ENCODE peak calls at places on chromosomes 12 and 14, in five cellular contexts. One of them, this sample, is unnamed.

GRCh38 chr14:31360919-31361662 is 59.3 kb downstream of the HEATR5A start:
- DNase-seq in endodermal cell: no peak
- DNase-seq in psoas muscle: no peak
- DNase-seq in astrocyte of the spinal cord: peak
- DNase-seq in IMR-90: peak
- DNase-seq in this sample: peak

GRCh38 chr14:65330416-65330815 is 82.1 kb upstream of the FUT8 start:
- DNase-seq in IMR-90: no peak
- DNase-seq in astrocyte of the spinal cord: no peak
- DNase-seq in psoas muscle: no peak
- DNase-seq in endodermal cell: no peak
- DNase-seq in this sample: peak

GRCh38 chr14:55976619-55977018 is 141.6 kb upstream of the PELI2 start:
- DNase-seq in endodermal cell: no peak
- DNase-seq in astrocyte of the spinal cord: no peak
- DNase-seq in IMR-90: no peak
- DNase-seq in psoas muscle: no peak
- DNase-seq in this sample: peak

GRCh38 chr12:13573698-13574321 is 377.3 kb downstream of the EMP1 start:
- DNase-seq in endodermal cell: no peak
- DNase-seq in astrocyte of the spinal cord: peak
- DNase-seq in psoas muscle: no peak
- DNase-seq in IMR-90: peak
- DNase-seq in this sample: peak

GRCh38 chr14:38053684-38054083 is 154.0 kb upstream of the SSTR1 start:
- DNase-seq in IMR-90: no peak
- DNase-seq in astrocyte of the spinal cord: no peak
- DNase-seq in endodermal cell: no peak
- DNase-seq in psoas muscle: no peak
- DNase-seq in this sample: no peak

GRCh38 chr14:101183376-101184103 is 280.0 kb upstream of the RTL1 start:
- DNase-seq in endodermal cell: peak
- DNase-seq in astrocyte of the spinal cord: no peak
- DNase-seq in IMR-90: no peak
- DNase-seq in psoas muscle: no peak
- DNase-seq in this sample: no peak

GRCh38 chr14:77290705-77291104 is 19.7 kb upstream of the NGB start:
- DNase-seq in IMR-90: peak
- DNase-seq in endodermal cell: peak
- DNase-seq in psoas muscle: no peak
- DNase-seq in astrocyte of the spinal cord: no peak
- DNase-seq in this sample: peak

GRCh38 chr14:54282849-54283248 is 114.0 kb upstream of the CDKN3 start:
- DNase-seq in endodermal cell: no peak
- DNase-seq in astrocyte of the spinal cord: no peak
- DNase-seq in IMR-90: no peak
- DNase-seq in psoas muscle: no peak
- DNase-seq in this sample: no peak

GRCh38 chr12:25056486-25057130 is 107.7 kb upstream of the BCAT1 start:
- DNase-seq in astrocyte of the spinal cord: no peak
- DNase-seq in IMR-90: no peak
- DNase-seq in psoas muscle: no peak
- DNase-seq in endodermal cell: no peak
- DNase-seq in this sample: peak

GRCh38 chr12:62191747-62192485 is 68.3 kb upstream of the USP15 start:
- DNase-seq in endodermal cell: peak
- DNase-seq in astrocyte of the spinal cord: no peak
- DNase-seq in IMR-90: no peak
- DNase-seq in psoas muscle: no peak
- DNase-seq in this sample: peak

GRCh38 chr14:44833376-44833775 is 128.4 kb downstream of the KLHL28 start:
- DNase-seq in IMR-90: peak
- DNase-seq in astrocyte of the spinal cord: peak
- DNase-seq in endodermal cell: no peak
- DNase-seq in psoas muscle: no peak
- DNase-seq in this sample: peak

GRCh38 chr12:110245278-110245868 is 35.7 kb upstream of the ATP2A2 start:
- DNase-seq in psoas muscle: no peak
- DNase-seq in endodermal cell: peak
- DNase-seq in IMR-90: no peak
- DNase-seq in astrocyte of the spinal cord: no peak
- DNase-seq in this sample: peak

GRCh38 chr12:54330442-54330841 is 5.5 kb downstream of the COPZ1 start:
- DNase-seq in astrocyte of the spinal cord: no peak
- DNase-seq in psoas muscle: no peak
- DNase-seq in endodermal cell: no peak
- DNase-seq in IMR-90: no peak
- DNase-seq in this sample: no peak

GRCh38 chr12:129789921-129790320 is 113.9 kb downstream of the TMEM132D start:
- DNase-seq in psoas muscle: no peak
- DNase-seq in endodermal cell: peak
- DNase-seq in IMR-90: no peak
- DNase-seq in astrocyte of the spinal cord: no peak
- DNase-seq in this sample: no peak

GRCh38 chr12:18320036-18320617 is 58.8 kb downstream of the PIK3C2G start:
- DNase-seq in psoas muscle: no peak
- DNase-seq in astrocyte of the spinal cord: peak
- DNase-seq in IMR-90: peak
- DNase-seq in endodermal cell: peak
- DNase-seq in this sample: peak

GRCh38 chr12:104503191-104503590 is 46.4 kb downstream of the CHST11 start:
- DNase-seq in astrocyte of the spinal cord: no peak
- DNase-seq in psoas muscle: no peak
- DNase-seq in IMR-90: no peak
- DNase-seq in endodermal cell: no peak
- DNase-seq in this sample: no peak

GRCh38 chr12:109772622-109773321 is 59.1 kb downstream of the FAM222A start:
- DNase-seq in IMR-90: no peak
- DNase-seq in psoas muscle: no peak
- DNase-seq in astrocyte of the spinal cord: no peak
- DNase-seq in endodermal cell: peak
- DNase-seq in this sample: no peak

GRCh38 chr12:69332815-69333358 is 15.3 kb upstream of the LYZ start:
- DNase-seq in psoas muscle: no peak
- DNase-seq in astrocyte of the spinal cord: no peak
- DNase-seq in IMR-90: no peak
- DNase-seq in endodermal cell: peak
- DNase-seq in this sample: no peak

GRCh38 chr12:114669501-114670256 is 14.3 kb downstream of the TBX3 start:
- DNase-seq in IMR-90: peak
- DNase-seq in psoas muscle: peak
- DNase-seq in astrocyte of the spinal cord: peak
- DNase-seq in endodermal cell: peak
- DNase-seq in this sample: no peak

GRCh38 chr14:92615451-92615850 is 101.9 kb downstream of the RIN3 start:
- DNase-seq in psoas muscle: no peak
- DNase-seq in endodermal cell: peak
- DNase-seq in IMR-90: no peak
- DNase-seq in astrocyte of the spinal cord: no peak
- DNase-seq in this sample: no peak

DNA sequence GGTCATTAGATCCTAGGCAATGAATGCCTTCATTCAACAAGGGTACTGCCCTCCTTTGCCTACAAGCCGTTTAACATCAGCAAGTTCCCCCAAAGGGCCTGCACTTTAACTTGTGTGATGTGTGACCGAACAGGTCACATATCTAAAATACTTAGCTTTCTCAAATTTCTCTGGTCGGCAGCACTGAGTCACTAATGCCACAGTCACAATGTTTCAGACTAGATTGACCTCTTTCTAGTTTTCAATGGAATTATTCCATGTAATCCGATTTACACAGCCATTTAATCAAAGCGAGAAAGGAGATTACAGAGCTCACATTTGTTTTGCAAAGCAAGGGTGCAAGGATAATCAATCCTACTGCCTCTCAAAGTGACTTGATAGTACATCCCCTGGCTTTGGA is 2.0 kb downstream of the KITLG start:
- DNase-seq in astrocyte of the spinal cord: peak
- DNase-seq in endodermal cell: peak
- DNase-seq in psoas muscle: no peak
- DNase-seq in IMR-90: no peak
- DNase-seq in this sample: no peak
- TF ChIP-seq CTCF in astrocyte of the spinal cord: no peak
- TF ChIP-seq CTCF in endodermal cell: no peak
- TF ChIP-seq CTCF in psoas muscle: no peak
- TF ChIP-seq CTCF in IMR-90: no peak
- TF ChIP-seq CTCF in this sample: no peak

GRCh38 chr14:103332143-103332919 is 1.7 kb upstream of the EIF5 start:
- DNase-seq in IMR-90: no peak
- DNase-seq in psoas muscle: no peak
- DNase-seq in endodermal cell: no peak
- DNase-seq in astrocyte of the spinal cord: no peak
- DNase-seq in this sample: no peak
- H3K4me3 ChIP-seq in IMR-90: no peak
- H3K4me3 ChIP-seq in psoas muscle: peak
- H3K4me3 ChIP-seq in endodermal cell: peak
- H3K4me3 ChIP-seq in astrocyte of the spinal cord: no peak
- H3K4me3 ChIP-seq in this sample: peak

DNA sequence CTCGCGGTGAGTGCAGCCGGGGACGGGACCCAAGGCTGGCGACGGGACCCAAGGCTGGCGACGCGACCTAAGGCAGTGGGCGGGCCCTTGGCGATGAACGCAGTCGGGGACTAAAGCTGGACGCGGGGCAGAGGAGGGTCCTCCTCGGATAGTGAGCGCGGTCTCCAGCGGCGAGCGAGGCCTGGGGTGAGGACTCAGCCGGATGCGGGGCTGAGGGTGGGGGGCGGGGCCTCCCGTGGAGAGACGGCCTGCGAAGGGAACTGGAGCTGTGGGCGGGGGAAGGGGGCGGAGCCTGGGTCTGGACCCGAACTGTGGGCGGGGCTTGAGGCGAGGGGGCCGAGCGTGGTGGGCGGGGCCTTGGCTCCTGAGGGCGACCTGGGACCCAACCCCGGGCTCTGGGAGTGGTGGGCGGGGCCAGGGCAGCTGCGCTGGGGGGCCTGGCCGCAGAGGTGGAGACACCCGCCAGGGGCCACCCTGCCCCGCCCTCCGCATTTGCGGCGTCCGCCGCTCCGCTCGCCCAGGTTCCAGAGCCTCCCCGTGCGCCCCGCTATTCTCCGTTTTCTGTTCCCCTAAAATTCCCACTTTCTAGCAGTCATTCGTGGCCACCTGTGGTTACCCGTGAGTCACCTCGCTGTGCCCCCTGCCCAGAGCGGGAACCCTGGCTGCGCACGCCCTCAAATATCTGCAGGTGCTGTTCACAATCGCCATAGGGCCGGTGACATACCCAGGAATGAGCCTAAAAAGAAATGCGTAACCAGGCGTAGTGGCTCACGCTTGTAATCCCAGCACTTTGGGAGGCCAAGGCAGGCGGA is 508 bp upstream of the BRF1 start:
- DNase-seq in IMR-90: peak
- DNase-seq in astrocyte of the spinal cord: peak
- DNase-seq in endodermal cell: peak
- DNase-seq in psoas muscle: peak
- DNase-seq in this sample: peak
- TF ChIP-seq CTCF in IMR-90: no peak
- TF ChIP-seq CTCF in astrocyte of the spinal cord: no peak
- TF ChIP-seq CTCF in endodermal cell: no peak
- TF ChIP-seq CTCF in psoas muscle: no peak
- TF ChIP-seq CTCF in this sample: no peak

GRCh38 chr12:47361389-47362031 is 281.8 kb upstream of the AMIGO2 start:
- DNase-seq in IMR-90: no peak
- DNase-seq in psoas muscle: no peak
- DNase-seq in astrocyte of the spinal cord: no peak
- DNase-seq in endodermal cell: peak
- DNase-seq in this sample: peak
- H3K4me3 ChIP-seq in IMR-90: no peak
- H3K4me3 ChIP-seq in psoas muscle: no peak
- H3K4me3 ChIP-seq in astrocyte of the spinal cord: no peak
- H3K4me3 ChIP-seq in endodermal cell: no peak
- H3K4me3 ChIP-seq in this sample: no peak

GRCh38 chr12:132507656-132508055 is 17.7 kb downstream of the FBRSL1 start:
- DNase-seq in endodermal cell: peak
- DNase-seq in psoas muscle: no peak
- DNase-seq in astrocyte of the spinal cord: no peak
- DNase-seq in IMR-90: no peak
- DNase-seq in this sample: no peak
- TF ChIP-seq CTCF in endodermal cell: peak
- TF ChIP-seq CTCF in psoas muscle: no peak
- TF ChIP-seq CTCF in astrocyte of the spinal cord: no peak
- TF ChIP-seq CTCF in IMR-90: no peak
- TF ChIP-seq CTCF in this sample: peak

GRCh38 chr14:36493761-36494160 is 26.3 kb downstream of the NKX2-1 start:
- DNase-seq in IMR-90: no peak
- DNase-seq in endodermal cell: no peak
- DNase-seq in astrocyte of the spinal cord: no peak
- DNase-seq in psoas muscle: no peak
- DNase-seq in this sample: no peak
- H3K4me3 ChIP-seq in IMR-90: no peak
- H3K4me3 ChIP-seq in endodermal cell: no peak
- H3K4me3 ChIP-seq in astrocyte of the spinal cord: no peak
- H3K4me3 ChIP-seq in psoas muscle: no peak
- H3K4me3 ChIP-seq in this sample: no peak

GRCh38 chr14:105089746-105090492 is 24.7 kb upstream of the GPR132 start:
- DNase-seq in astrocyte of the spinal cord: no peak
- DNase-seq in psoas muscle: no peak
- DNase-seq in IMR-90: no peak
- DNase-seq in endodermal cell: no peak
- DNase-seq in this sample: no peak
- TF ChIP-seq CTCF in astrocyte of the spinal cord: no peak
- TF ChIP-seq CTCF in psoas muscle: no peak
- TF ChIP-seq CTCF in IMR-90: no peak
- TF ChIP-seq CTCF in endodermal cell: no peak
- TF ChIP-seq CTCF in this sample: no peak

GRCh38 chr14:58631720-58632119 is 6.0 kb upstream of the DACT1 start:
- DNase-seq in psoas muscle: no peak
- DNase-seq in astrocyte of the spinal cord: no peak
- DNase-seq in IMR-90: no peak
- DNase-seq in endodermal cell: peak
- DNase-seq in this sample: no peak

GRCh38 chr14:58636129-58636528 is 1.6 kb upstream of the DACT1 start:
- DNase-seq in psoas muscle: no peak
- DNase-seq in IMR-90: no peak
- DNase-seq in endodermal cell: no peak
- DNase-seq in astrocyte of the spinal cord: no peak
- DNase-seq in this sample: no peak

GRCh38 chr14:58637040-58637390 is 747 bp upstream of the DACT1 start:
- DNase-seq in IMR-90: peak
- DNase-seq in astrocyte of the spinal cord: peak
- DNase-seq in psoas muscle: peak
- DNase-seq in endodermal cell: no peak
- DNase-seq in this sample: peak

GRCh38 chr14:58635041-58635440 is 2.7 kb upstream of the DACT1 start:
- DNase-seq in IMR-90: no peak
- DNase-seq in psoas muscle: no peak
- DNase-seq in endodermal cell: no peak
- DNase-seq in astrocyte of the spinal cord: no peak
- DNase-seq in this sample: no peak

DNA sequence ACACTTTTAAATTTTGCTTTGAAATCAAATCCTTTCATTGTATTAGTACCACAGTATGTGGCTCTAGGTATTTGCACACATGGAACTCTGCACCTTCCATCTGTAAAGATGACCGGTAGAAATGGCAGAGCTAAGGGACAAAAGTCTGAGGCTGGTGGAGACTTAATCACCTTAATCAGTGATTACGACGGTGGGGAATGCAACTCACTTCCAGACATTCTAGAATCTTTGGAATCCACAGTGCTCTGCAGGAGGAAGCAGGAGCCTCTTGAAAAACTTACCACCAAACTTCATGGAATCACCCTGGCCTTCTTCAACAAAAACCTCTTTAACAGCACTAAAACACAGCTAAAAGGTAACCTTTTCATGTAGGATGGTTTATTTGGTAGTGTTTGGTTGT is 3.9 kb upstream of the DACT1 start:
- DNase-seq in astrocyte of the spinal cord: peak
- DNase-seq in IMR-90: peak
- DNase-seq in endodermal cell: no peak
- DNase-seq in psoas muscle: no peak
- DNase-seq in this sample: no peak
- H3K4me3 ChIP-seq in astrocyte of the spinal cord: no peak
- H3K4me3 ChIP-seq in IMR-90: no peak
- H3K4me3 ChIP-seq in endodermal cell: peak
- H3K4me3 ChIP-seq in psoas muscle: no peak
- H3K4me3 ChIP-seq in this sample: no peak

This sample was measured in epithelial cell of esophagus.